ENCODE peak calls at places on chromosome 6, in ten cellular contexts. M, Q, W, X, O, P, Y, C, R and I are unnamed samples.

GRCh38 chr6:42078391-42078790 is 28.1 kb downstream of the TAF8 start:
- DNase-seq in M (no peak), Q (no peak), W (peak; percentile 68), X (no peak), O (no peak), P (no peak), Y (no peak), C (no peak), R (no peak), I (no peak)

GRCh38 chr6:148533309-148534107 is 190.9 kb downstream of the SASH1 start:
- DNase-seq in M (no peak), Q (no peak), W (no peak), X (no peak), O (no peak), P (no peak), Y (no peak), C (no peak), R (no peak), I (no peak)

GRCh38 chr6:157952751-157953479 is 28.7 kb upstream of the SYNJ2 start:
- DNase-seq in M (no peak), Q (no peak), W (peak; percentile 72), X (no peak), O (no peak), P (no peak), Y (no peak), C (no peak), R (peak; percentile 10), I (no peak)

GRCh38 chr6:163777706-163778105 is 363.2 kb downstream of the QKI start:
- DNase-seq in M (no peak), Q (no peak), W (no peak), X (no peak), O (no peak), P (no peak), Y (no peak), C (no peak), R (no peak), I (no peak)

GRCh38 chr6:118787746-118788419 is 106.1 kb upstream of the ASF1A start:
- DNase-seq in M (no peak), Q (no peak), W (no peak), X (peak; percentile 47), O (no peak), P (no peak), Y (no peak), C (no peak), R (peak; percentile 27), I (no peak)

GRCh38 chr6:3280866-3281465 is 22.2 kb downstream of the PSMG4 start:
- DNase-seq in M (no peak), Q (peak; percentile 8), W (peak; percentile 82), X (peak; percentile 35), O (no peak), P (no peak), Y (no peak), C (no peak), R (no peak), I (no peak)

GRCh38 chr6:52135217-52135616 is 47.8 kb upstream of the PKHD1 start:
- DNase-seq in M (no peak), Q (no peak), W (no peak), X (no peak), O (no peak), P (no peak), Y (no peak), C (no peak), R (no peak), I (no peak)

GRCh38 chr6:34277763-34278112 is 28.9 kb upstream of the SMIM29 start:
- DNase-seq in M (no peak), Q (no peak), W (no peak), X (no peak), O (no peak), P (no peak), Y (no peak), C (no peak), R (no peak), I (no peak)

DNA sequence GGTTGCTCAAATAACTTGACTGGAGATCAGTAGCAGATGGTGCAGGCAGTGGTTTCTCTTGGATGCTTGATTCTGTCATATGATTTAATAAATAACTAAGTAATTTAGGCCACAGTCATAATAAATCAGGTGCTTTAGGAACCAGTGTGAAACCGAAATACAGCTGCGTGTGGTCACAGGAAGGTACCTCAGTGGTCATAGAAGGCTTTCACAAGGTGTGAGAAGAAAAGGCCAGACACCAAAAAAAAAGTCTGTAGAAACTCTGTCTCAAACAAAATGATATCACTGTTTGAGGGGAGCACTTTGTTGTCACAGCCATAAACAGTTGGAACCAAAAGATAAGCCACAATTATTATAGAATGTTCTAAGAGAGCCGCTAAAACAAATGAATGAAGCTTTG is 56.5 kb downstream of the ARMC2 start:
- DNase-seq in M (no peak), Q (no peak), W (no peak), X (no peak), O (no peak), P (no peak), Y (no peak), C (no peak), R (no peak), I (no peak)
- TF ChIP-seq CTCF in M (no peak), Q (no peak), W (no peak), X (no peak), O (no peak), P (no peak), Y (no peak), C (no peak), R (no peak), I (no peak)

GRCh38 chr6:49479308-49480004 is 16.3 kb downstream of the CENPQ start:
- DNase-seq in M (no peak), Q (no peak), W (no peak), X (no peak), O (no peak), P (no peak), Y (no peak), C (no peak), R (no peak), I (no peak)
- TF ChIP-seq CTCF in M (no peak), Q (no peak), W (no peak), X (no peak), O (no peak), P (no peak), Y (no peak), C (no peak), R (no peak), I (no peak)

GRCh38 chr6:18990313-18990978 is 603.3 kb downstream of the RNF144B start:
- DNase-seq in M (peak; percentile 54), Q (peak; percentile 88), W (peak; percentile 87), X (peak; percentile 77), O (peak; percentile 85), P (peak; percentile 55), Y (no peak), C (no peak), R (peak; percentile 52), I (peak; percentile 70)
- TF ChIP-seq CTCF in M (peak; percentile 60), Q (peak; percentile 52), W (no peak), X (peak; percentile 68), O (peak; percentile 79), P (peak; percentile 75), Y (no peak), C (peak; percentile 8), R (peak; percentile 31), I (peak; percentile 76)

DNA sequence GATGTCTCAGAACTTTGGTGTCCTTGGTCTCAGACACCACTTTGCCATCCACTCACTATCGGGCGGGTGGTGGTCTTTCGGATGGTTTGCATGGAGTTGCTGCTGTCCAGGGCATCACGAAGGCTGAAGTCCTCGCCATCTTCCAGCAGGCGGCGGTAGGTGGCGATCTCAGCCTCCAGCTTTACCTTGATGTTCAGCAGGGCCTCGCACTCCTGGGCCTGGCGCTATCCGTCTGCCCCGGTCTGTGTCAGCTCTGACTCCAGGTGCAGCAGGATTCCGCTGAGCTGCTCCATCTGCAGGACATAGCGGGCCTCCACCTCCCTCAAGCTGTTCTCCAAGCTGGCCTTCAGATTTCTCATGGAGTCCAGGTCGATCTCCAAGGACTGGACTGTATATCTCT is 36.0 kb downstream of the ZNF311 start:
- DNase-seq in M (no peak), Q (peak; percentile 78), W (no peak), X (no peak), O (no peak), P (no peak), Y (no peak), C (no peak), R (no peak), I (no peak)
- TF ChIP-seq CTCF in M (no peak), Q (no peak), W (no peak), X (no peak), O (no peak), P (no peak), Y (no peak), C (no peak), R (peak; percentile 4), I (no peak)

GRCh38 chr6:26260791-26261484 is 104.1 kb upstream of the BTN3A2 start:
- DNase-seq in M (no peak), Q (no peak), W (no peak), X (no peak), O (no peak), P (no peak), Y (no peak), C (no peak), R (no peak), I (no peak)

GRCh38 chr6:26257272-26257671 is 107.7 kb upstream of the BTN3A2 start:
- DNase-seq in M (no peak), Q (no peak), W (no peak), X (no peak), O (no peak), P (no peak), Y (no peak), C (no peak), R (no peak), I (no peak)

GRCh38 chr6:26260110-26260637 is 104.8 kb upstream of the BTN3A2 start:
- DNase-seq in M (no peak), Q (no peak), W (no peak), X (no peak), O (no peak), P (no peak), Y (no peak), C (no peak), R (no peak), I (no peak)

GRCh38 chr6:26254666-26255176 is 110.3 kb upstream of the BTN3A2 start:
- DNase-seq in M (no peak), Q (no peak), W (no peak), X (no peak), O (no peak), P (no peak), Y (no peak), C (no peak), R (peak; percentile 26), I (no peak)

DNA sequence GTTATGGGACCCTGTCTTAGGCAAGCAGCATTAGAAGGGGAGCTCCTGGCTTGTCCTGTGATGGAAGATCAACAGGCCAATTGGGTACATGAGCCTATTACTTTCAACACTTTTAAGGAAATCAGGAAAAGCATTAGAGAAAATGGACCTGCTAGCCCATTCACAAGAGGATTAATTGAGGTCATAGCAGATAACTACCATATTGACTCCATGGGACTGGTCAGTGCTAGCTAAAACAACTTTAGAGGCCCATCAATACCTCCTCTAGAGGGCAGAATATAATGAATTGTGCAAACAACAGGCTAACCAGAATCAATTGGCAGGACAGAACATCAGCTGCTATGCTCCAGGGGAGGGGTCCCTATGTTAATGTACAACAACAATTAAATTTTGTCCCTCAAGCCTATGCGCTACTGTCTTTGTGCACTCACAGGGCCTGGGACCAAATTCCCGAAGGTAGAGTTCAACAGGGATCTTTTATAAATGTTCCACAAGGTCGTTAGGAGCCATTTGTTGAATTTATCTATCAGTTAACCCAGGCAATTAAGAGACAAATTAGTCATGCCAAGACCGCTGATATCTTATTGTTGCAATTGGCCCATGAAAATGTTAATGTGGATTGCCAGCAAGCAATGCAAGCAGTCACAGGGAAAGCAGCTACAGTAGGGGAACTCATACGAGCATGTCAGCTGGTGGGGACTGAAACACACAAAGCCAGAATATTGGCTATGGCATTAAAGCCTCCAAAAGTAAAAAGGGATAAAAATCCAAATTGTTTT is 106.6 kb upstream of the BTN3A2 start:
- DNase-seq in M (no peak), Q (no peak), W (no peak), X (no peak), O (no peak), P (no peak), Y (no peak), C (no peak), R (no peak), I (no peak)
- TF ChIP-seq CTCF in M (no peak), Q (no peak), W (no peak), X (no peak), O (no peak), P (no peak), Y (no peak), C (no peak), R (peak; percentile 15), I (peak; percentile 38)